ENCODE peak calls at places on chromosome 18, in ten cellular contexts. One of them, this sample, is unnamed.

GRCh38 chr18:23825978-23826405 is 136.7 kb downstream of the LAMA3 start:
- DNase-seq in cardiac muscle cell: peak; percentile 94
- DNase-seq in CD8-positive, alpha-beta memory T cell: no peak
- DNase-seq in lower lobe of right lung: no peak
- DNase-seq in mammary epithelial cell: peak; percentile 93
- DNase-seq in IMR-90: peak; percentile 70
- DNase-seq in hepatocyte: peak; percentile 62
- DNase-seq in left ventricle myocardium inferior: peak; percentile 42
- DNase-seq in fibroblast of lung: peak; percentile 85
- DNase-seq in left lung: no peak
- DNase-seq in this sample: no peak

GRCh38 chr18:3607309-3608098 is 157.5 kb downstream of the TGIF1 start:
- DNase-seq in lower lobe of right lung: no peak
- DNase-seq in IMR-90: no peak
- DNase-seq in left ventricle myocardium inferior: no peak
- DNase-seq in fibroblast of lung: no peak
- DNase-seq in CD8-positive, alpha-beta memory T cell: no peak
- DNase-seq in cardiac muscle cell: no peak
- DNase-seq in left lung: no peak
- DNase-seq in mammary epithelial cell: no peak
- DNase-seq in hepatocyte: no peak
- DNase-seq in this sample: no peak

GRCh38 chr18:56315363-56315762 is 323.0 kb downstream of the TXNL1 start:
- DNase-seq in left lung: no peak
- DNase-seq in IMR-90: peak; percentile 60
- DNase-seq in cardiac muscle cell: peak; percentile 31
- DNase-seq in fibroblast of lung: no peak
- DNase-seq in left ventricle myocardium inferior: no peak
- DNase-seq in hepatocyte: no peak
- DNase-seq in CD8-positive, alpha-beta memory T cell: no peak
- DNase-seq in mammary epithelial cell: peak; percentile 35
- DNase-seq in lower lobe of right lung: no peak
- DNase-seq in this sample: no peak

GRCh38 chr18:57980573-57981348 is 63.3 kb upstream of the NEDD4L start:
- DNase-seq in left lung: no peak
- DNase-seq in hepatocyte: peak; percentile 17
- DNase-seq in fibroblast of lung: no peak
- DNase-seq in IMR-90: no peak
- DNase-seq in CD8-positive, alpha-beta memory T cell: no peak
- DNase-seq in cardiac muscle cell: no peak
- DNase-seq in mammary epithelial cell: peak; percentile 52
- DNase-seq in left ventricle myocardium inferior: no peak
- DNase-seq in lower lobe of right lung: no peak
- DNase-seq in this sample: peak; percentile 5

GRCh38 chr18:35721431-35722081 is 140.0 kb downstream of the GALNT1 start:
- DNase-seq in left lung: peak; percentile 25
- DNase-seq in CD8-positive, alpha-beta memory T cell: no peak
- DNase-seq in cardiac muscle cell: no peak
- DNase-seq in fibroblast of lung: no peak
- DNase-seq in left ventricle myocardium inferior: no peak
- DNase-seq in mammary epithelial cell: no peak
- DNase-seq in lower lobe of right lung: no peak
- DNase-seq in hepatocyte: no peak
- DNase-seq in IMR-90: no peak
- DNase-seq in this sample: no peak

GRCh38 chr18:76467371-76468190 is 27.5 kb downstream of the ZNF516 start:
- DNase-seq in CD8-positive, alpha-beta memory T cell: peak; percentile 21
- DNase-seq in lower lobe of right lung: peak; percentile 54
- DNase-seq in fibroblast of lung: no peak
- DNase-seq in mammary epithelial cell: no peak
- DNase-seq in left ventricle myocardium inferior: no peak
- DNase-seq in cardiac muscle cell: peak; percentile 70
- DNase-seq in hepatocyte: no peak
- DNase-seq in IMR-90: peak; percentile 40
- DNase-seq in left lung: peak; percentile 82
- DNase-seq in this sample: no peak

GRCh38 chr18:58593930-58594329 is 35.0 kb downstream of the ALPK2 start:
- DNase-seq in fibroblast of lung: no peak
- DNase-seq in left lung: no peak
- DNase-seq in left ventricle myocardium inferior: no peak
- DNase-seq in CD8-positive, alpha-beta memory T cell: no peak
- DNase-seq in cardiac muscle cell: peak; percentile 46
- DNase-seq in lower lobe of right lung: no peak
- DNase-seq in mammary epithelial cell: no peak
- DNase-seq in hepatocyte: no peak
- DNase-seq in IMR-90: peak; percentile 38
- DNase-seq in this sample: no peak

GRCh38 chr18:76494181-76494540 is 881 bp downstream of the ZNF516 start:
- DNase-seq in CD8-positive, alpha-beta memory T cell: no peak
- DNase-seq in left ventricle myocardium inferior: no peak
- DNase-seq in left lung: peak; percentile 86
- DNase-seq in mammary epithelial cell: peak; percentile 19
- DNase-seq in lower lobe of right lung: no peak
- DNase-seq in hepatocyte: peak; percentile 70
- DNase-seq in fibroblast of lung: peak; percentile 48
- DNase-seq in IMR-90: peak; percentile 43
- DNase-seq in cardiac muscle cell: peak; percentile 64
- DNase-seq in this sample: no peak

GRCh38 chr18:62938451-62938850 is 223.1 kb downstream of the PHLPP1 start:
- DNase-seq in CD8-positive, alpha-beta memory T cell: no peak
- DNase-seq in left lung: no peak
- DNase-seq in fibroblast of lung: no peak
- DNase-seq in hepatocyte: no peak
- DNase-seq in mammary epithelial cell: no peak
- DNase-seq in left ventricle myocardium inferior: no peak
- DNase-seq in cardiac muscle cell: no peak
- DNase-seq in IMR-90: no peak
- DNase-seq in lower lobe of right lung: no peak
- DNase-seq in this sample: no peak

GRCh38 chr18:62939433-62939832 is 224.1 kb downstream of the PHLPP1 start:
- DNase-seq in cardiac muscle cell: peak; percentile 6
- DNase-seq in IMR-90: no peak
- DNase-seq in CD8-positive, alpha-beta memory T cell: no peak
- DNase-seq in hepatocyte: no peak
- DNase-seq in left lung: no peak
- DNase-seq in fibroblast of lung: no peak
- DNase-seq in left ventricle myocardium inferior: no peak
- DNase-seq in mammary epithelial cell: no peak
- DNase-seq in lower lobe of right lung: no peak
- DNase-seq in this sample: no peak

GRCh38 chr18:62935994-62936393 is 220.7 kb downstream of the PHLPP1 start:
- DNase-seq in CD8-positive, alpha-beta memory T cell: no peak
- DNase-seq in mammary epithelial cell: no peak
- DNase-seq in left lung: no peak
- DNase-seq in cardiac muscle cell: no peak
- DNase-seq in hepatocyte: no peak
- DNase-seq in lower lobe of right lung: no peak
- DNase-seq in fibroblast of lung: no peak
- DNase-seq in IMR-90: no peak
- DNase-seq in left ventricle myocardium inferior: no peak
- DNase-seq in this sample: no peak

GRCh38 chr18:62938006-62938405 is 222.7 kb downstream of the PHLPP1 start:
- DNase-seq in CD8-positive, alpha-beta memory T cell: no peak
- DNase-seq in fibroblast of lung: peak; percentile 37
- DNase-seq in mammary epithelial cell: no peak
- DNase-seq in left lung: no peak
- DNase-seq in cardiac muscle cell: peak; percentile 48
- DNase-seq in lower lobe of right lung: no peak
- DNase-seq in hepatocyte: no peak
- DNase-seq in IMR-90: peak; percentile 73
- DNase-seq in left ventricle myocardium inferior: no peak
- DNase-seq in this sample: no peak

GRCh38 chr18:62937065-62937464 is 221.7 kb downstream of the PHLPP1 start:
- DNase-seq in left lung: no peak
- DNase-seq in cardiac muscle cell: peak; percentile 52
- DNase-seq in hepatocyte: no peak
- DNase-seq in mammary epithelial cell: no peak
- DNase-seq in fibroblast of lung: peak; percentile 20
- DNase-seq in IMR-90: peak; percentile 36
- DNase-seq in left ventricle myocardium inferior: no peak
- DNase-seq in CD8-positive, alpha-beta memory T cell: no peak
- DNase-seq in lower lobe of right lung: no peak
- DNase-seq in this sample: no peak
- H3K4me3 ChIP-seq in left lung: no peak overlapping the region
- H3K4me3 ChIP-seq in cardiac muscle cell: no peak overlapping the region
- H3K4me3 ChIP-seq in hepatocyte: no peak overlapping the region
- H3K4me3 ChIP-seq in mammary epithelial cell: no peak overlapping the region
- H3K4me3 ChIP-seq in fibroblast of lung: no peak overlapping the region
- H3K4me3 ChIP-seq in IMR-90: no peak overlapping the region
- H3K4me3 ChIP-seq in left ventricle myocardium inferior: no peak overlapping the region
- H3K4me3 ChIP-seq in CD8-positive, alpha-beta memory T cell: no peak overlapping the region
- H3K4me3 ChIP-seq in lower lobe of right lung: no peak overlapping the region
- H3K4me3 ChIP-seq in this sample: no peak overlapping the region

GRCh38 chr18:48065601-48065995 is 135.1 kb upstream of the SMAD2 start:
- DNase-seq in fibroblast of lung: no peak
- DNase-seq in left ventricle myocardium inferior: no peak
- DNase-seq in cardiac muscle cell: no peak
- DNase-seq in IMR-90: no peak
- DNase-seq in hepatocyte: no peak
- DNase-seq in CD8-positive, alpha-beta memory T cell: no peak
- DNase-seq in left lung: no peak
- DNase-seq in mammary epithelial cell: no peak
- DNase-seq in lower lobe of right lung: no peak
- DNase-seq in this sample: no peak
- H3K4me1 ChIP-seq in fibroblast of lung: no peaks in the 10 kb centered on the region
- H3K4me1 ChIP-seq in left ventricle myocardium inferior: no peaks in the 10 kb centered on the region
- H3K4me1 ChIP-seq in cardiac muscle cell: no peaks in the 10 kb centered on the region
- H3K4me1 ChIP-seq in IMR-90: no peaks in the 10 kb centered on the region
- H3K4me1 ChIP-seq in hepatocyte: peaks cover 14% of the 10 kb centered on the region
- H3K4me1 ChIP-seq in CD8-positive, alpha-beta memory T cell: no peaks in the 10 kb centered on the region
- H3K4me1 ChIP-seq in left lung: no peaks in the 10 kb centered on the region
- H3K4me1 ChIP-seq in mammary epithelial cell: peaks cover 25% of the 10 kb centered on the region
- H3K4me1 ChIP-seq in lower lobe of right lung: no peaks in the 10 kb centered on the region
- H3K4me1 ChIP-seq in this sample: no peaks in the 10 kb centered on the region

GRCh38 chr18:37567061-37567993 is 1.7 kb upstream of the CELF4 start:
- DNase-seq in IMR-90: no peak
- DNase-seq in CD8-positive, alpha-beta memory T cell: no peak
- DNase-seq in left ventricle myocardium inferior: no peak
- DNase-seq in hepatocyte: no peak
- DNase-seq in left lung: peak; percentile 76
- DNase-seq in lower lobe of right lung: no peak
- DNase-seq in cardiac muscle cell: no peak
- DNase-seq in fibroblast of lung: no peak
- DNase-seq in mammary epithelial cell: no peak
- DNase-seq in this sample: no peak

GRCh38 chr18:37565138-37565984 is at the start of gene CELF4:
- DNase-seq in hepatocyte: peak; percentile 38
- DNase-seq in IMR-90: no peak
- DNase-seq in mammary epithelial cell: peak; percentile 15
- DNase-seq in left ventricle myocardium inferior: no peak
- DNase-seq in left lung: peak; percentile 81
- DNase-seq in fibroblast of lung: peak; percentile 11
- DNase-seq in cardiac muscle cell: no peak
- DNase-seq in CD8-positive, alpha-beta memory T cell: no peak
- DNase-seq in lower lobe of right lung: no peak
- DNase-seq in this sample: no peak

GRCh38 chr18:37565985-37566478 is 434 bp upstream of the CELF4 start:
- DNase-seq in fibroblast of lung: peak; percentile 45
- DNase-seq in hepatocyte: peak; percentile 80
- DNase-seq in CD8-positive, alpha-beta memory T cell: no peak
- DNase-seq in cardiac muscle cell: peak; percentile 73
- DNase-seq in left lung: peak; percentile 78
- DNase-seq in left ventricle myocardium inferior: peak; percentile 54
- DNase-seq in IMR-90: peak; percentile 5
- DNase-seq in lower lobe of right lung: no peak
- DNase-seq in mammary epithelial cell: peak; percentile 20
- DNase-seq in this sample: no peak

GRCh38 chr18:37567994-37568359 is 2.4 kb upstream of the CELF4 start:
- DNase-seq in left lung: no peak
- DNase-seq in lower lobe of right lung: no peak
- DNase-seq in hepatocyte: no peak
- DNase-seq in mammary epithelial cell: no peak
- DNase-seq in cardiac muscle cell: no peak
- DNase-seq in CD8-positive, alpha-beta memory T cell: no peak
- DNase-seq in IMR-90: no peak
- DNase-seq in left ventricle myocardium inferior: no peak
- DNase-seq in fibroblast of lung: no peak
- DNase-seq in this sample: no peak

DNA sequence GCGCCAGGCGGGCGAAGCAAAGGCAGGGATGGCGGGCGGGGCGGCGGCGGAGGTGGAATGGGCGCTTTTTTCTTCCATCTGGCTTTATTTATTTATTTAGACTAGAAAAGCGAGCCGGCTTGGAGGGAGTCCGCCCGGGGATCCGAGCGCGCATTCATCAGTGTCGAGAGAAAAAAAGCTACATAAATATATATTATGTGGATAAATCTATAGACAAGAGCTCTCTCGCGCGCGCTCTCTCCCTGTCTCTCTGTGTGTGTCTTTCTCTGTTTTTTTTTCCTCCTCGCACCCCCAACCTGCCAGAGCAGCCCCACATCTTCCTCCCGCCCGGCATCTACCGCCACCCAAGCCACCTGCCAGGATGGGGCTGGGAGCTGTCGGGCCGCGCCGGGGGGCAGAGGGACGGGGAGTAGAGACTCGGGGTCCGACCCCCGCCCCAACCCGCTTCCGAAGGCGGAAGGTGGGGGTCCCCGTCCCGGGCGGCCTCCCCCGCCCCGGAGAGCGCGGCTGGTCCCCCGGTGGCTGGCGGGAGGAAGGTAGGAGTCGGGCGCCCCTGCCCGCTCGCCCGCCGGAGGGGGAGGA is 972 bp upstream of the CELF4 start:
- DNase-seq in lower lobe of right lung: no peak
- DNase-seq in CD8-positive, alpha-beta memory T cell: no peak
- DNase-seq in cardiac muscle cell: no peak
- DNase-seq in hepatocyte: no peak
- DNase-seq in IMR-90: no peak
- DNase-seq in fibroblast of lung: no peak
- DNase-seq in mammary epithelial cell: no peak
- DNase-seq in left lung: peak; percentile 82
- DNase-seq in left ventricle myocardium inferior: no peak
- DNase-seq in this sample: no peak
- H3K4me3 ChIP-seq in lower lobe of right lung: peak overlapping the region; percentile 61
- H3K4me3 ChIP-seq in CD8-positive, alpha-beta memory T cell: no peak overlapping the region
- H3K4me3 ChIP-seq in cardiac muscle cell: peak overlapping the region; percentile 48
- H3K4me3 ChIP-seq in hepatocyte: peak overlapping the region; percentile 72
- H3K4me3 ChIP-seq in IMR-90: peak overlapping the region; percentile 36
- H3K4me3 ChIP-seq in fibroblast of lung: no peak overlapping the region
- H3K4me3 ChIP-seq in mammary epithelial cell: peak overlapping the region; percentile 39
- H3K4me3 ChIP-seq in left lung: peak overlapping the region; percentile 46
- H3K4me3 ChIP-seq in left ventricle myocardium inferior: peak overlapping the region; percentile 71
- H3K4me3 ChIP-seq in this sample: peak overlapping the region; percentile 31

DNA sequence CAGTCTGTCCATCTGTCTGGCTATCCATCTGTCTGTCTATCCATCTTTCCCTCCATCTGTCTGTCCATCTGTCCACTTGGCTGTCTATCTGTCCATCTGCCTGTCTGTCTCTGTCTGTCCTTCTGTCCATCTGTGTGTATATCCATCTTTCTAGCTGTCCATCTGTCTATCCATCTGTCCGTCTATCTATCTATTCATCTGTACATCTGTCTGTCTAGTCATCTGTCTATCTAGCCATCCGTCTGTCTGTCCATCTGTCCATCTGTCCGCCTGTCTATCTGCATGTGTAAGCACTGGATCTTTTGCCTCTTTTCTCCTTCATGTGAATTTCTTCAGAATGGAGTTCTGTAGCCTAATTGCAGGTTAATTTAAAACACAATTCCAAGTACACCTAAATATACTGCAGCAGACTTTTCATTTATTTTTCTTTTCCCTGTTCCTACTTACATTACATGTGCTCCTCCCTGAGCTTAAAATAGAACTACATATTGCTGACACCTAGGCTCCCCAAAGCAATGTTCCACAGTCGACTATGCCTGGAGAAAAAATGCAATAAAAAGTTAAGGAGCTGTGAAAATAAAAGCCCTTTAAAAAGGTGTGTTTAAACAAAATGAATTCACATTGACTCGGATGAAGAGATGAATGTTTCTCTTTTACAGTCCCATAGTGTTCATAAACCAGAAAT is 37.5 kb upstream of the TXNDC2 start:
- DNase-seq in left ventricle myocardium inferior: no peak
- DNase-seq in left lung: no peak
- DNase-seq in cardiac muscle cell: no peak
- DNase-seq in IMR-90: no peak
- DNase-seq in lower lobe of right lung: no peak
- DNase-seq in fibroblast of lung: no peak
- DNase-seq in CD8-positive, alpha-beta memory T cell: no peak
- DNase-seq in hepatocyte: no peak
- DNase-seq in mammary epithelial cell: no peak
- DNase-seq in this sample: no peak
- H3K4me1 ChIP-seq in left ventricle myocardium inferior: peaks cover 37% of the 10 kb centered on the region
- H3K4me1 ChIP-seq in left lung: peaks cover 74% of the 10 kb centered on the region
- H3K4me1 ChIP-seq in cardiac muscle cell: peaks cover 5% of the 10 kb centered on the region
- H3K4me1 ChIP-seq in IMR-90: peaks cover 4% of the 10 kb centered on the region
- H3K4me1 ChIP-seq in lower lobe of right lung: peaks cover 65% of the 10 kb centered on the region
- H3K4me1 ChIP-seq in fibroblast of lung: no peaks in the 10 kb centered on the region
- H3K4me1 ChIP-seq in CD8-positive, alpha-beta memory T cell: no peaks in the 10 kb centered on the region
- H3K4me1 ChIP-seq in hepatocyte: peaks cover 3% of the 10 kb centered on the region
- H3K4me1 ChIP-seq in mammary epithelial cell: no peaks in the 10 kb centered on the region
- H3K4me1 ChIP-seq in this sample: peaks cover 1% of the 10 kb centered on the region